ENCODE peak calls at places on chromosomes 13 and 19, in four cellular contexts. P, S, E and M are unnamed samples.

GRCh38 chr19:31255863-31256600 is 93.2 kb downstream of the TSHZ3 start:
- DNase-seq in S (no peak), P (no peak), E (no peak), M (no peak)

GRCh38 chr19:45693168-45693788 is 812 bp downstream of the QPCTL start:
- DNase-seq in P (peak; percentile 86), E (peak; percentile 74), S (peak; percentile 75), M (peak; percentile 86)

GRCh38 chr19:5697022-5697889 is 7.2 kb downstream of the RPL36 start:
- DNase-seq in S (no peak), P (no peak), E (no peak), M (no peak)

GRCh38 chr19:28961772-28962500 is 251.0 kb downstream of the UQCRFS1 start:
- DNase-seq in P (no peak), E (peak; percentile 93), S (peak; percentile 90), M (no peak)

GRCh38 chr19:30344446-30345425 is 27.4 kb upstream of the ZNF536 start:
- DNase-seq in S (no peak), P (no peak), E (no peak), M (no peak)

GRCh38 chr19:28878862-28879566 is 333.9 kb downstream of the UQCRFS1 start:
- DNase-seq in S (peak; percentile 72), E (peak; percentile 86), P (peak; percentile 77), M (peak; percentile 74)

GRCh38 chr13:79775830-79776229 is 294.9 kb downstream of the NDFIP2 start:
- DNase-seq in P (peak; percentile 29), S (peak; percentile 81), E (peak; percentile 89), M (peak; percentile 86)

GRCh38 chr19:42420055-42420544 is 7.1 kb downstream of the LIPE start:
- DNase-seq in E (peak; percentile 63), S (peak; percentile 43), P (peak; percentile 48), M (peak; percentile 33)

GRCh38 chr19:46201413-46202310 is 27.9 kb upstream of the IGFL1 start:
- DNase-seq in S (peak; percentile 12), P (no peak), E (no peak), M (no peak)

GRCh38 chr19:45717983-45718650 is 12.6 kb downstream of the FBXO46 start:
- DNase-seq in E (no peak), P (no peak), S (no peak), M (no peak)

GRCh38 chr19:4700573-4700970 is 23.1 kb downstream of the DPP9 start:
- DNase-seq in P (no peak), E (no peak), S (no peak), M (no peak)

GRCh38 chr19:18438331-18439024 is 545 bp upstream of the ISYNA1 start:
- DNase-seq in S (no peak), E (no peak), P (no peak), M (peak; percentile 73)

GRCh38 chr19:53552001-53552721 is 14.2 kb downstream of the ZNF331 start:
- DNase-seq in P (no peak), E (peak; percentile 31), S (no peak), M (no peak)

GRCh38 chr19:40147693-40148347 is 43.4 kb upstream of the MAP3K10 start:
- DNase-seq in E (peak; percentile 79), S (peak; percentile 67), P (no peak), M (peak; percentile 19)

GRCh38 chr13:97506511-97506910 is 72.5 kb downstream of the RAP2A start:
- DNase-seq in S (peak; percentile 34), E (peak; percentile 63), P (no peak), M (no peak)

GRCh38 chr19:7857727-7858701 is 16.2 kb downstream of the PRR36 start:
- DNase-seq in E (no peak), P (no peak), S (no peak), M (no peak)

GRCh38 chr19:4556574-4557185 is 2.8 kb downstream of the SEMA6B start:
- DNase-seq in S (peak; percentile 53), P (no peak), E (peak; percentile 36), M (no peak)

GRCh38 chr19:1907563-1908363 is 2.6 kb downstream of the ADAT3 start:
- DNase-seq in S (no peak), P (peak; percentile 77), E (no peak), M (no peak)

GRCh38 chr19:7196721-7197168 is 97.5 kb downstream of the INSR start:
- DNase-seq in E (peak; percentile 17), P (no peak), S (no peak), M (no peak)

GRCh38 chr19:15213715-15214381 is 13.1 kb upstream of the NOTCH3 start:
- DNase-seq in P (peak; percentile 54), E (peak; percentile 79), S (no peak), M (peak; percentile 32)

GRCh38 chr19:7701654-7702457 is at the start of gene FCER2:
- DNase-seq in E (no peak), P (no peak), S (no peak), M (no peak)